ENCODE peak calls at places on chromosomes 11 and 22, in nine cellular contexts. I is thoracic aorta, P is right lobe of liver, K is cardiac muscle cell, X is lower lobe of right lung, N is A549, M is right cardiac atrium, D is kidney, Y is small intestine. F is an unnamed sample.

GRCh38 chr11:103926990-103927389 is 109.5 kb upstream of the DDI1 start:
- DNase-seq in Y (no peak), K (no peak), D (no peak), N (no peak), M (no peak), P (no peak), X (no peak), I (no peak), F (no peak)

GRCh38 chr11:124402326-124402922 is 3.6 kb upstream of the OR8B3 start:
- DNase-seq in N (peak; percentile 18), P (no peak), K (peak; percentile 62), Y (peak; percentile 51), M (peak; percentile 74), D (no peak), I (peak; percentile 29), X (peak; percentile 51), F (peak; percentile 88)

GRCh38 chr11:114358711-114359110 is 41.6 kb downstream of the C11orf71 start:
- DNase-seq in I (no peak), D (no peak), P (no peak), K (no peak), M (no peak), N (no peak), Y (no peak), X (no peak), F (no peak)

GRCh38 chr11:1389932-1390587 is at the start of gene BRSK2:
- DNase-seq in I (no peak), N (no peak), X (no peak), M (peak; percentile 57), Y (no peak), K (no peak), P (no peak), D (peak; percentile 79), F (peak; percentile 83)

GRCh38 chr11:44744160-44744559 is 17.4 kb downstream of the TSPAN18 start:
- DNase-seq in P (no peak), I (no peak), M (no peak), K (no peak), N (no peak), D (no peak), X (no peak), Y (no peak), F (no peak)

GRCh38 chr22:24209016-24209415 is 27.7 kb downstream of the SUSD2 start:
- DNase-seq in M (no peak), I (no peak), D (no peak), X (no peak), K (no peak), Y (no peak), N (no peak), P (no peak), F (no peak)

GRCh38 chr11:116771935-116772334 is 852 bp downstream of the BUD13 start:
- DNase-seq in Y (no peak), D (no peak), X (no peak), N (no peak), K (no peak), P (no peak), M (no peak), I (no peak), F (no peak)

GRCh38 chr11:7589861-7590260 is 76.1 kb downstream of the PPFIBP2 start:
- DNase-seq in D (no peak), N (no peak), P (no peak), M (no peak), X (no peak), K (no peak), Y (no peak), I (no peak), F (no peak)

GRCh38 chr11:44029507-44029845 is 18.3 kb upstream of the ACCSL start:
- DNase-seq in N (no peak), M (no peak), X (no peak), K (no peak), Y (no peak), I (no peak), P (no peak), D (no peak), F (no peak)

GRCh38 chr11:118224512-118225180 is at the start of gene JAML:
- DNase-seq in M (no peak), I (no peak), X (no peak), N (no peak), K (no peak), Y (peak; percentile 45), P (no peak), D (no peak), F (no peak)

GRCh38 chr11:27440090-27440489 is 32.5 kb downstream of the LGR4 start:
- DNase-seq in Y (no peak), X (no peak), M (no peak), N (no peak), P (no peak), D (no peak), K (no peak), I (no peak), F (no peak)

GRCh38 chr11:67400942-67401494 is 640 bp downstream of the PPP1CA start:
- DNase-seq in X (no peak), K (no peak), Y (no peak), N (no peak), M (no peak), I (no peak), D (no peak), P (no peak), F (peak; percentile 92)

GRCh38 chr22:47190957-47191323 is 428.5 kb downstream of the TBC1D22A start:
- DNase-seq in N (no peak), K (no peak), I (no peak), X (peak; percentile 28), M (no peak), P (no peak), D (no peak), Y (no peak), F (peak; percentile 63)

GRCh38 chr22:47191630-47192105 is 429.2 kb downstream of the TBC1D22A start:
- DNase-seq in P (no peak), Y (no peak), M (no peak), X (no peak), N (no peak), K (no peak), D (no peak), I (no peak), F (no peak)

GRCh38 chr22:47193606-47194316 is 431.3 kb downstream of the TBC1D22A start:
- DNase-seq in N (no peak), I (no peak), X (peak; percentile 20), K (no peak), P (no peak), M (no peak), Y (no peak), D (peak; percentile 61), F (peak; percentile 82)

GRCh38 chr22:47192651-47193437 is 430.4 kb downstream of the TBC1D22A start:
- DNase-seq in N (peak; percentile 42), X (peak; percentile 51), D (peak; percentile 63), I (no peak), Y (peak; percentile 82), P (no peak), M (no peak), K (no peak), F (peak; percentile 58)

GRCh38 chr22:47192106-47192650 is 429.7 kb downstream of the TBC1D22A start:
- DNase-seq in I (no peak), N (no peak), D (peak; percentile 73), X (peak; percentile 42), K (no peak), M (no peak), Y (peak; percentile 48), P (no peak), F (peak; percentile 73)
- H3K9me3 ChIP-seq in I (no peaks in the 10 kb centered on the region), N (no peaks in the 10 kb centered on the region), D (no peaks in the 10 kb centered on the region), X (no peaks in the 10 kb centered on the region), K (no peaks in the 10 kb centered on the region), M (no peaks in the 10 kb centered on the region), Y (no peaks in the 10 kb centered on the region), P (no peaks in the 10 kb centered on the region), F (no peaks in the 10 kb centered on the region)

DNA sequence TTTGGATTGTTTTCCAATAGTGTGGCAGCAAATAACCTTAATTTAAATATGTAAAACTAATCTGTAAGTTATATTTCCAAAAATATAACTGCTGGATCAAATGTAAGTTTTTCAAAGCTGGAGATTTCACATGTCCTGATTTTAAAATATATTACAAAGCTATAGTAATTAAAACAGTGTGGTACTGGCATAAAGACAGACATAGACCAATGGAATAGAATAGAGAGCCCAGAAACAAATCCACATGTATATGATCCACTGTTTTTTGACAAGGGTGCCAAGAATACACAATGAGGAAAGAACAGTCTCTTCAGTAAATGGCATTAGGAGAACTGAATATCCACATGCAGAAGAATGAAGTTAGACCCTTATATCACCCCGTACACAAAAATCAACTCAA is 4.0 kb downstream of the OR4X2 start:
- DNase-seq in N (no peak), M (no peak), I (no peak), Y (no peak), P (no peak), X (no peak), K (no peak), D (no peak), F (no peak)
- H3K9me3 ChIP-seq in N (peaks cover 18% of the 10 kb centered on the region), M (no peaks in the 10 kb centered on the region), I (peaks cover 14% of the 10 kb centered on the region), Y (no peaks in the 10 kb centered on the region), P (no peaks in the 10 kb centered on the region), X (peaks cover 18% of the 10 kb centered on the region), K (peaks cover 2% of the 10 kb centered on the region), D (peaks cover 3% of the 10 kb centered on the region), F (no peaks in the 10 kb centered on the region)

GRCh38 chr22:48646216-48646925 is 1181.3 kb downstream of the BRD1 start:
- DNase-seq in N (no peak), K (no peak), D (no peak), I (no peak), Y (no peak), M (peak; percentile 28), X (no peak), P (no peak), F (no peak)

GRCh38 chr22:48644108-48644507 is 1183.6 kb downstream of the BRD1 start:
- DNase-seq in Y (no peak), K (peak; percentile 15), X (no peak), M (peak; percentile 24), D (no peak), P (no peak), I (no peak), N (no peak), F (no peak)

GRCh38 chr22:48643066-48643731 is 1184.5 kb downstream of the BRD1 start:
- DNase-seq in M (peak; percentile 33), D (no peak), Y (no peak), X (no peak), N (no peak), P (no peak), I (no peak), K (no peak), F (no peak)

GRCh38 chr22:48645766-48646165 is 1181.9 kb downstream of the BRD1 start:
- DNase-seq in P (no peak), D (no peak), K (no peak), I (no peak), N (no peak), X (no peak), M (peak; percentile 36), Y (no peak), F (no peak)

DNA sequence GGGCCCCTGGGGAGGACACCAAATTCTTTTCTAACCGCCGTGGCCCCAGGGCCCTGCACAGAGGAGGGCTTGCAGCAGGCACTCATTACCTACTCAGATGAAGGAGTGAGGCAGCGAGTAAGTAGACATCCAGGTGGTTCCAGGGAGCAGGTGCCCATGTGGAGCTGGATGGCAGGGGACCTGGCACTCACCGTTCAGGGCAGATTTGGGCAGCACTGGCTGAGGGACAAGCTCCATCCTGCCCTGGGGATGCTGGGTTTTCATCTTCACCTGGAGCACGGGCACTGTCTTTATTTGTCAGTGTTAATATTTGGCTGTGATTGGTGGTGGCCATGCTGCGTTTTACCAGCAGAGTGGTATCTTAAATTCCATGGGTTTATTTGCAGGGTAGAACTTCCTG is 1182.7 kb downstream of the BRD1 start:
- DNase-seq in D (no peak), I (no peak), X (no peak), M (no peak), N (no peak), P (no peak), Y (no peak), K (no peak), F (no peak)
- H3K9me3 ChIP-seq in D (no peaks in the 10 kb centered on the region), I (no peaks in the 10 kb centered on the region), X (no peaks in the 10 kb centered on the region), M (no peaks in the 10 kb centered on the region), N (no peaks in the 10 kb centered on the region), P (no peaks in the 10 kb centered on the region), Y (no peaks in the 10 kb centered on the region), K (no peaks in the 10 kb centered on the region), F (no peaks in the 10 kb centered on the region)

GRCh38 chr11:54979375-54979774 is 272.7 kb downstream of the OR4A5 start:
- DNase-seq in K (no peak), P (no peak), N (no peak), M (no peak), Y (no peak), D (no peak), I (no peak), X (no peak), F (no peak)
- H3K9me3 ChIP-seq in K (no peaks in the 10 kb centered on the region), P (no peaks in the 10 kb centered on the region), N (peaks cover 2% of the 10 kb centered on the region), M (no peaks in the 10 kb centered on the region), Y (no peaks in the 10 kb centered on the region), D (peaks cover 23% of the 10 kb centered on the region), I (peaks cover 62% of the 10 kb centered on the region), X (peaks cover 69% of the 10 kb centered on the region), F (no peaks in the 10 kb centered on the region)

F was measured in osteoblast.